ENCODE peak calls at places on chromosomes 13 and 19, in seven cellular contexts. T, W, E, U, B, I and D are unnamed samples.
A peak's percentile ranks its signal among the peaks of the same experiment; 100 is the strongest.

GRCh38 chr13:37934339-37935191 is 65.0 kb upstream of the TRPC4 start:
- DNase-seq in T (no peak), W (no peak), E (no peak), U (no peak), B (no peak), I (no peak), D (no peak)

GRCh38 chr13:92175330-92175729 is 776.9 kb downstream of the GPC5 start:
- DNase-seq in T (no peak), W (no peak), E (no peak), U (no peak), B (peak; percentile 22), I (peak; percentile 53), D (no peak)

GRCh38 chr13:30480292-30480947 is 14.7 kb upstream of the HMGB1 start:
- DNase-seq in T (no peak), W (no peak), E (no peak), U (no peak), B (no peak), I (no peak), D (no peak)

GRCh38 chr19:13212759-13213330 is 62.6 kb downstream of the IER2 start:
- DNase-seq in T (peak; percentile 56), W (peak; percentile 77), E (no peak), U (peak; percentile 63), B (peak; percentile 61), I (peak; percentile 63), D (no peak)

GRCh38 chr19:50459067-50459456 is 17.2 kb upstream of the EMC10 start:
- DNase-seq in T (no peak), W (no peak), E (no peak), U (no peak), B (no peak), I (no peak), D (no peak)

GRCh38 chr19:48968813-48969218 is 3.7 kb downstream of the FTL start:
- DNase-seq in T (no peak), W (no peak), E (no peak), U (no peak), B (no peak), I (no peak), D (no peak)

GRCh38 chr19:3984584-3984907 is 717 bp downstream of the EEF2 start:
- DNase-seq in T (no peak), W (no peak), E (no peak), U (no peak), B (no peak), I (no peak), D (no peak)

GRCh38 chr19:7883796-7884570 is 4.3 kb upstream of the LRRC8E start:
- DNase-seq in T (no peak), W (no peak), E (no peak), U (no peak), B (no peak), I (peak; percentile 59), D (no peak)

GRCh38 chr19:29119582-29119981 is 93.4 kb downstream of the UQCRFS1 start:
- DNase-seq in T (no peak), W (no peak), E (peak; percentile 17), U (no peak), B (peak; percentile 56), I (peak; percentile 10), D (no peak)

GRCh38 chr19:639251-640155 is at the start of gene FGF22:
- DNase-seq in T (peak; percentile 89), W (peak; percentile 96), E (peak; percentile 89), U (peak; percentile 94), B (peak; percentile 96), I (peak; percentile 95), D (peak; percentile 63)

GRCh38 chr13:41065098-41065497 is 3.8 kb downstream of the WBP4 start:
- DNase-seq in T (no peak), W (no peak), E (no peak), U (no peak), B (no peak), I (peak; percentile 81), D (no peak)

GRCh38 chr13:92767468-92767867 is 459.1 kb upstream of the GPC6 start:
- DNase-seq in T (no peak), W (no peak), E (no peak), U (no peak), B (no peak), I (no peak), D (no peak)

GRCh38 chr13:112839347-112840105 is 129.5 kb upstream of the MCF2L start:
- DNase-seq in T (no peak), W (no peak), E (no peak), U (no peak), B (no peak), I (peak; percentile 55), D (no peak)